ENCODE peak calls at places on chromosomes 7 and 10, in four cellular contexts. C, H, P and Y are unnamed samples.

GRCh38 chr10:10917031-10917430 is 100.6 kb upstream of the CELF2 start:
- DNase-seq in P (no peak), H (no peak), C (no peak), Y (no peak)

GRCh38 chr10:78405231-78405630 is 371.6 kb downstream of the RPS24 start:
- DNase-seq in P (peak), H (no peak), C (peak), Y (peak)

GRCh38 chr10:23171232-23171876 is 20.8 kb upstream of the PTF1A start:
- DNase-seq in C (no peak), P (no peak), H (peak), Y (no peak)

GRCh38 chr10:29712108-29712507 is 77.3 kb upstream of the SVIL start:
- DNase-seq in P (no peak), H (no peak), C (no peak), Y (no peak)

GRCh38 chr7:17554341-17555015 is 256.0 kb downstream of the AHR start:
- DNase-seq in H (no peak), P (no peak), C (no peak), Y (no peak)

GRCh38 chr7:106031271-106032029 is 68.4 kb downstream of the CDHR3 start:
- DNase-seq in P (no peak), C (no peak), H (no peak), Y (no peak)

GRCh38 chr10:14382022-14382421 is 51.3 kb upstream of the FRMD4A start:
- DNase-seq in P (no peak), C (no peak), H (no peak), Y (no peak)

GRCh38 chr10:87817291-87817872 is 644 bp downstream of the ATAD1 start:
- DNase-seq in C (no peak), H (no peak), P (no peak), Y (no peak)

GRCh38 chr7:101575168-101575567 is 53.9 kb downstream of the MYL10 start:
- DNase-seq in H (no peak), P (no peak), C (no peak), Y (no peak)

GRCh38 chr10:117112220-117112619 is 25.9 kb downstream of the VAX1 start:
- DNase-seq in H (no peak), C (no peak), P (no peak), Y (no peak)

GRCh38 chr10:127888526-127889312 is 4.0 kb downstream of the CLRN3 start:
- DNase-seq in H (no peak), P (peak), C (no peak), Y (no peak)

GRCh38 chr7:138267934-138268333 is 191.7 kb downstream of the AKR1D1 start:
- DNase-seq in C (no peak), H (no peak), P (no peak), Y (no peak)

GRCh38 chr7:84013616-84014240 is 180.9 kb downstream of the SEMA3A start:
- DNase-seq in C (peak), H (no peak), P (no peak), Y (no peak)

GRCh38 chr10:107413971-107414370 is 249.5 kb upstream of the SORCS1 start:
- DNase-seq in C (no peak), H (no peak), P (no peak), Y (no peak)

GRCh38 chr10:107415446-107415845 is 250.9 kb upstream of the SORCS1 start:
- DNase-seq in H (no peak), C (no peak), P (no peak), Y (no peak)

GRCh38 chr10:107409517-107409916 is 245.0 kb upstream of the SORCS1 start:
- DNase-seq in H (no peak), P (peak), C (no peak), Y (no peak)
- TF ChIP-seq CTCF in H (peak), P (peak), C (no peak), Y (no peak)

GRCh38 chr7:126667742-126668366 is 584.9 kb downstream of the GRM8 start:
- DNase-seq in H (no peak), P (no peak), C (no peak), Y (no peak)
- TF ChIP-seq POLR2A in H (no peak), P (no peak), C (no peak), Y (no peak)

DNA sequence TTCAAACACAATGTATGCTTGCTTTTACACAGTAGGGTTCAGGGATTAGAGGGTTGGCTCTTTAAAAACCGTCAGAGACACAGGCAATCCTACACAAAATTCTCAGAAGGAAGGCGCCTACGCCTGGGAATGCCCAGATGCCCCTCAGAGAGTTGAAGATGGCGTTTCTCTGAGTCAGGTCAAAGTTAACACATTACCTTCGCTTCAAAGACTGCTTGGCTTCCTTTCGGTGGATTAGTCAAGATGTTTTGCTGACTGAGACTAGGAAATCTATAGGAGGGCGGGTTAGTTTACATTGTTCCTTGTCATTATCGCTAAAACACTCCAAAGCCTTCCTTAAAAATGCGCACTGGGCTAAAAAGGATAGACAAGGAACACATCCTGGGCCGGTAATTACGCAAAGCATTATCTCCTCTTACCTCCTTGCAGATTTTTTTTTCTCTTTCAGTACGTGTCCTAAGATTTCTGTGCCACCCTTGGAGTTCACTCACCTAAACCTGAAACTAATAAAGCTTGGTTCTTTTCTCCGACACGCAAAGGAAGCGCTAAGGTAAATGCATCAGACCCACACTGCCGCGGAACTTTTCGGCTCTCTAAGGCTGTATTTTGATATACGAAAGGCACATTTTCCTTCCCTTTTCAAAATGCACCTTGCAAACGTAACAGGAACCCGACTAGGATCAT is 887 bp upstream of the CFTR start:
- DNase-seq in H (no peak), C (no peak), P (no peak), Y (no peak)
- H3K4me3 ChIP-seq in H (peak), C (no peak), P (peak), Y (peak)

GRCh38 chr7:45579386-45579785 is 5.2 kb downstream of the ADCY1 start:
- DNase-seq in C (no peak), H (no peak), P (no peak), Y (no peak)
- TF ChIP-seq CTCF in C (no peak), H (no peak), P (no peak), Y (no peak)